ENCODE peak calls at places on chromosomes 4 and X, in ten cellular contexts. H is HFFc6; Y is NCI-H460; C is adipocyte; P is T-helper 9 cell; T is heart right ventricle; R is ecto neural progenitor cell; Q is CD4-positive, alpha-beta memory T cell; I is neural crest cell; M is HTR-8/SVneo. S is an unnamed sample.

GRCh38 chrX:30957753-30958152 is 68.7 kb upstream of the TAB3 start:
- DNase-seq in H (peak), Y (no peak), C (no peak), P (no peak), T (no peak), R (no peak), Q (no peak), I (no peak), M (peak), S (no peak)

GRCh38 chr4:11496313-11496956 is 67.7 kb upstream of the HS3ST1 start:
- DNase-seq in H (no peak), Y (no peak), C (no peak), P (no peak), T (no peak), R (no peak), Q (no peak), I (no peak), M (no peak), S (no peak)

GRCh38 chrX:135977611-135978010 is 3.8 kb upstream of the MMGT1 start:
- DNase-seq in H (peak), Y (no peak), C (peak), P (no peak), T (no peak), R (no peak), Q (no peak), I (no peak), M (no peak), S (no peak)

GRCh38 chr4:19193274-19193962 is 1058.3 kb upstream of the SLIT2 start:
- DNase-seq in H (no peak), Y (no peak), C (no peak), P (no peak), T (no peak), R (no peak), Q (no peak), I (no peak), M (no peak), S (no peak)

GRCh38 chr4:142534994-142535393 is 311.1 kb downstream of the INPP4B start:
- DNase-seq in H (peak), Y (no peak), C (peak), P (no peak), T (no peak), R (no peak), Q (no peak), I (no peak), M (no peak), S (no peak)

GRCh38 chr4:85491527-85491926 is 16.6 kb downstream of the ARHGAP24 start:
- DNase-seq in H (no peak), Y (no peak), C (no peak), P (no peak), T (no peak), R (no peak), Q (no peak), I (no peak), M (no peak), S (no peak)

GRCh38 chrX:71128915-71129765 is 10.7 kb downstream of the MED12 start:
- DNase-seq in H (peak), Y (peak), C (peak), P (peak), T (peak), R (peak), Q (peak), I (peak), M (peak), S (peak)

GRCh38 chr4:165715989-165716388 is 157.0 kb upstream of the TLL1 start:
- DNase-seq in H (no peak), Y (no peak), C (no peak), P (no peak), T (no peak), R (no peak), Q (no peak), I (no peak), M (no peak), S (peak)

GRCh38 chr4:176758731-176759130 is 34.0 kb downstream of the VEGFC start:
- DNase-seq in H (no peak), Y (no peak), C (no peak), P (no peak), T (no peak), R (no peak), Q (no peak), I (no peak), M (no peak), S (no peak)

GRCh38 chr4:121072836-121073362 is 564 bp upstream of the NDNF start:
- DNase-seq in H (no peak), Y (no peak), C (peak), P (no peak), T (no peak), R (no peak), Q (peak), I (no peak), M (no peak), S (no peak)

GRCh38 chr4:127632420-127633403 is at the start of gene INTU:
- DNase-seq in H (peak), Y (peak), C (peak), P (no peak), T (peak), R (peak), Q (no peak), I (peak), M (peak), S (peak)

GRCh38 chrX:2497961-2498780 is 2.6 kb downstream of the DHRSX start:
- DNase-seq in H (no peak), Y (no peak), C (peak), P (no peak), T (no peak), R (no peak), Q (no peak), I (no peak), M (no peak), S (peak)

GRCh38 chr4:1626151-1626550 is 58.0 kb downstream of the FAM53A start:
- DNase-seq in H (no peak), Y (no peak), C (no peak), P (no peak), T (no peak), R (no peak), Q (no peak), I (no peak), M (no peak), S (no peak)

GRCh38 chr4:182917182-182918043 is at the start of gene DCTD:
- DNase-seq in H (peak), Y (peak), C (peak), P (peak), T (peak), R (peak), Q (peak), I (peak), M (peak), S (no peak)

GRCh38 chr4:77306496-77306895 is 149.5 kb downstream of the CCNG2 start:
- DNase-seq in H (no peak), Y (no peak), C (no peak), P (no peak), T (no peak), R (no peak), Q (no peak), I (no peak), M (no peak), S (no peak)

GRCh38 chrX:1925053-1925481 is 310.2 kb downstream of the ASMT start:
- DNase-seq in H (no peak), Y (no peak), C (peak), P (no peak), T (no peak), R (peak), Q (no peak), I (peak), M (no peak), S (no peak)

GRCh38 chrX:133838761-133839676 is 146.4 kb downstream of the GPC3 start:
- DNase-seq in H (no peak), Y (peak), C (peak), P (peak), T (no peak), R (peak), Q (peak), I (peak), M (peak), S (peak)

GRCh38 chr4:128060130-128060619 is 937 bp upstream of the LARP1B start:
- DNase-seq in H (no peak), Y (no peak), C (no peak), P (no peak), T (no peak), R (no peak), Q (no peak), I (no peak), M (no peak), S (no peak)

GRCh38 chrX:18725316-18725943 is 18.0 kb downstream of the PPEF1 start:
- DNase-seq in H (no peak), Y (no peak), C (no peak), P (no peak), T (no peak), R (no peak), Q (no peak), I (no peak), M (no peak), S (no peak)

GRCh38 chr4:159010563-159011260 is 92.2 kb upstream of the RAPGEF2 start:
- DNase-seq in H (peak), Y (no peak), C (peak), P (no peak), T (peak), R (no peak), Q (no peak), I (no peak), M (no peak), S (no peak)

GRCh38 chr4:41882622-41883347 is 52.4 kb upstream of the TMEM33 start:
- DNase-seq in H (no peak), Y (peak), C (peak), P (peak), T (peak), R (peak), Q (peak), I (peak), M (peak), S (peak)

GRCh38 chr4:107801766-107802211 is 22.9 kb upstream of the SGMS2 start:
- DNase-seq in H (peak), Y (no peak), C (peak), P (no peak), T (no peak), R (no peak), Q (no peak), I (no peak), M (no peak), S (peak)

GRCh38 chr4:102328045-102328444 is 17.2 kb downstream of the SLC39A8 start:
- DNase-seq in H (no peak), Y (no peak), C (no peak), P (no peak), T (no peak), R (no peak), Q (no peak), I (no peak), M (no peak), S (no peak)

GRCh38 chr4:7043521-7044414 is 596 bp downstream of the TADA2B start:
- DNase-seq in H (peak), Y (no peak), C (peak), P (peak), T (peak), R (peak), Q (peak), I (no peak), M (no peak), S (no peak)

GRCh38 chrX:13226214-13226613 is 93.6 kb downstream of the ATXN3L start:
- DNase-seq in H (no peak), Y (no peak), C (no peak), P (no peak), T (no peak), R (no peak), Q (no peak), I (no peak), M (no peak), S (no peak)

GRCh38 chr4:176236909-176237308 is 32.1 kb downstream of the ASB5 start:
- DNase-seq in H (no peak), Y (no peak), C (no peak), P (no peak), T (no peak), R (no peak), Q (no peak), I (no peak), M (no peak), S (no peak)

GRCh38 chr4:40608628-40609027 is 21.0 kb downstream of the RBM47 start:
- DNase-seq in H (no peak), Y (no peak), C (peak), P (no peak), T (no peak), R (no peak), Q (no peak), I (no peak), M (no peak), S (no peak)

GRCh38 chr4:110532901-110533589 is 57.1 kb downstream of the ENPEP start:
- DNase-seq in H (no peak), Y (no peak), C (no peak), P (no peak), T (no peak), R (no peak), Q (no peak), I (no peak), M (no peak), S (no peak)

GRCh38 chr4:38644201-38644600 is 19.8 kb upstream of the KLF3 start:
- DNase-seq in H (no peak), Y (no peak), C (no peak), P (no peak), T (no peak), R (no peak), Q (no peak), I (no peak), M (no peak), S (no peak)

GRCh38 chr4:39530682-39531081 is 3.4 kb upstream of the UGDH start:
- DNase-seq in H (no peak), Y (no peak), C (no peak), P (no peak), T (no peak), R (no peak), Q (no peak), I (no peak), M (no peak), S (no peak)

GRCh38 chrX:40150503-40150902 is 52.7 kb upstream of the BCOR start:
- DNase-seq in H (no peak), Y (no peak), C (no peak), P (no peak), T (no peak), R (no peak), Q (no peak), I (no peak), M (no peak), S (no peak)

GRCh38 chr4:65893957-65894755 is 223.9 kb upstream of the EPHA5 start:
- DNase-seq in H (no peak), Y (no peak), C (peak), P (no peak), T (no peak), R (no peak), Q (no peak), I (no peak), M (no peak), S (no peak)

GRCh38 chr4:182906786-182907185 is 10.4 kb downstream of the DCTD start:
- DNase-seq in H (no peak), Y (no peak), C (peak), P (no peak), T (no peak), R (no peak), Q (no peak), I (no peak), M (no peak), S (no peak)

GRCh38 chr4:74623041-74623440 is 171.3 kb downstream of the BTC start:
- DNase-seq in H (peak), Y (peak), C (peak), P (no peak), T (no peak), R (no peak), Q (peak), I (no peak), M (no peak), S (no peak)

GRCh38 chr4:78481180-78481579 is 70.4 kb upstream of the ANXA3 start:
- DNase-seq in H (peak), Y (no peak), C (peak), P (no peak), T (no peak), R (no peak), Q (no peak), I (no peak), M (no peak), S (peak)

GRCh38 chr4:98474408-98474844 is 184.0 kb downstream of the TSPAN5 start:
- DNase-seq in H (peak), Y (no peak), C (peak), P (no peak), T (no peak), R (no peak), Q (no peak), I (no peak), M (no peak), S (no peak)

GRCh38 chr4:22515145-22515887 is 550 bp downstream of the ADGRA3 start:
- DNase-seq in H (peak), Y (peak), C (peak), P (no peak), T (peak), R (peak), Q (no peak), I (peak), M (peak), S (peak)

GRCh38 chrX:154136627-154137161 is 7.3 kb upstream of the OPN1LW start:
- DNase-seq in H (no peak), Y (peak), C (peak), P (peak), T (peak), R (peak), Q (peak), I (peak), M (peak), S (no peak)

GRCh38 chr4:81031389-81032173 is 1.1 kb downstream of the BMP3 start:
- DNase-seq in H (no peak), Y (no peak), C (no peak), P (no peak), T (no peak), R (peak), Q (no peak), I (no peak), M (no peak), S (no peak)